ENCODE peak calls at places on chromosome 22, in eight cellular contexts. One of them, this sample, is unnamed.

GRCh38 chr22:28883917-28884753 is 763 bp downstream of the ZNRF3 start:
- DNase-seq in transverse colon: peak
- DNase-seq in heart left ventricle: peak
- DNase-seq in IMR-90: peak
- DNase-seq in ovary: peak
- DNase-seq in Peyer's patch: peak
- DNase-seq in body of pancreas: peak
- DNase-seq in HCT116: peak
- DNase-seq in this sample: no peak

GRCh38 chr22:29914165-29914564 is 31.2 kb downstream of the MTMR3 start:
- DNase-seq in transverse colon: no peak
- DNase-seq in heart left ventricle: no peak
- DNase-seq in IMR-90: peak
- DNase-seq in ovary: no peak
- DNase-seq in Peyer's patch: no peak
- DNase-seq in body of pancreas: no peak
- DNase-seq in HCT116: no peak
- DNase-seq in this sample: no peak

GRCh38 chr22:28019881-28020861 is 101.1 kb upstream of the PITPNB start:
- DNase-seq in transverse colon: peak
- DNase-seq in heart left ventricle: peak
- DNase-seq in IMR-90: peak
- DNase-seq in ovary: peak
- DNase-seq in Peyer's patch: peak
- DNase-seq in body of pancreas: peak
- DNase-seq in HCT116: peak
- DNase-seq in this sample: peak

GRCh38 chr22:35538801-35539321 is 1.8 kb upstream of the RASD2 start:
- DNase-seq in transverse colon: peak
- DNase-seq in heart left ventricle: no peak
- DNase-seq in IMR-90: no peak
- DNase-seq in ovary: no peak
- DNase-seq in Peyer's patch: no peak
- DNase-seq in body of pancreas: peak
- DNase-seq in HCT116: peak
- DNase-seq in this sample: no peak

GRCh38 chr22:41302016-41302767 is 867 bp downstream of the ZC3H7B start:
- DNase-seq in transverse colon: no peak
- DNase-seq in heart left ventricle: no peak
- DNase-seq in IMR-90: no peak
- DNase-seq in ovary: peak
- DNase-seq in Peyer's patch: no peak
- DNase-seq in body of pancreas: no peak
- DNase-seq in HCT116: no peak
- DNase-seq in this sample: no peak

GRCh38 chr22:49646876-49647275 is 180.8 kb downstream of the BRD1 start:
- DNase-seq in transverse colon: no peak
- DNase-seq in heart left ventricle: no peak
- DNase-seq in IMR-90: no peak
- DNase-seq in ovary: no peak
- DNase-seq in Peyer's patch: no peak
- DNase-seq in body of pancreas: no peak
- DNase-seq in HCT116: no peak
- DNase-seq in this sample: no peak

GRCh38 chr22:41177040-41177625 is 28.0 kb upstream of the L3MBTL2 start:
- DNase-seq in transverse colon: no peak
- DNase-seq in heart left ventricle: no peak
- DNase-seq in IMR-90: no peak
- DNase-seq in ovary: peak
- DNase-seq in Peyer's patch: no peak
- DNase-seq in body of pancreas: no peak
- DNase-seq in HCT116: no peak
- DNase-seq in this sample: no peak

GRCh38 chr22:24583221-24583971 is 9.5 kb downstream of the LRRC75B start:
- DNase-seq in transverse colon: peak
- DNase-seq in heart left ventricle: peak
- DNase-seq in IMR-90: peak
- DNase-seq in ovary: peak
- DNase-seq in Peyer's patch: no peak
- DNase-seq in body of pancreas: peak
- DNase-seq in HCT116: no peak
- DNase-seq in this sample: no peak

GRCh38 chr22:38202437-38203089 is 769 bp downstream of the MAFF start:
- DNase-seq in transverse colon: peak
- DNase-seq in heart left ventricle: peak
- DNase-seq in IMR-90: peak
- DNase-seq in ovary: peak
- DNase-seq in Peyer's patch: peak
- DNase-seq in body of pancreas: peak
- DNase-seq in HCT116: no peak
- DNase-seq in this sample: peak

GRCh38 chr22:27992294-27993165 is 73.5 kb upstream of the PITPNB start:
- DNase-seq in transverse colon: no peak
- DNase-seq in heart left ventricle: peak
- DNase-seq in IMR-90: no peak
- DNase-seq in ovary: no peak
- DNase-seq in Peyer's patch: no peak
- DNase-seq in body of pancreas: peak
- DNase-seq in HCT116: no peak
- DNase-seq in this sample: peak

GRCh38 chr22:28986366-28986765 is 75.3 kb downstream of the C22orf31 start:
- DNase-seq in transverse colon: no peak
- DNase-seq in heart left ventricle: no peak
- DNase-seq in IMR-90: no peak
- DNase-seq in ovary: no peak
- DNase-seq in Peyer's patch: no peak
- DNase-seq in body of pancreas: no peak
- DNase-seq in HCT116: no peak
- DNase-seq in this sample: no peak

GRCh38 chr22:28179392-28179791 is 260.3 kb upstream of the PITPNB start:
- DNase-seq in transverse colon: no peak
- DNase-seq in heart left ventricle: no peak
- DNase-seq in IMR-90: no peak
- DNase-seq in ovary: no peak
- DNase-seq in Peyer's patch: no peak
- DNase-seq in body of pancreas: no peak
- DNase-seq in HCT116: no peak
- DNase-seq in this sample: no peak

GRCh38 chr22:27094633-27095308 is 437.4 kb downstream of the MIAT start:
- DNase-seq in transverse colon: no peak
- DNase-seq in heart left ventricle: no peak
- DNase-seq in IMR-90: peak
- DNase-seq in ovary: no peak
- DNase-seq in Peyer's patch: no peak
- DNase-seq in body of pancreas: no peak
- DNase-seq in HCT116: no peak
- DNase-seq in this sample: no peak

GRCh38 chr22:40040927-40041326 is 46.2 kb downstream of the FAM83F start:
- DNase-seq in transverse colon: peak
- DNase-seq in heart left ventricle: peak
- DNase-seq in IMR-90: no peak
- DNase-seq in ovary: no peak
- DNase-seq in Peyer's patch: no peak
- DNase-seq in body of pancreas: no peak
- DNase-seq in HCT116: no peak
- DNase-seq in this sample: peak

GRCh38 chr22:28894320-28894719 is 10.9 kb downstream of the ZNRF3 start:
- DNase-seq in transverse colon: peak
- DNase-seq in heart left ventricle: peak
- DNase-seq in IMR-90: no peak
- DNase-seq in ovary: no peak
- DNase-seq in Peyer's patch: no peak
- DNase-seq in body of pancreas: no peak
- DNase-seq in HCT116: no peak
- DNase-seq in this sample: peak

GRCh38 chr22:19619144-19620009 is 94.9 kb upstream of the SEPTIN5 start:
- DNase-seq in transverse colon: no peak
- DNase-seq in heart left ventricle: no peak
- DNase-seq in IMR-90: no peak
- DNase-seq in ovary: no peak
- DNase-seq in Peyer's patch: peak
- DNase-seq in body of pancreas: no peak
- DNase-seq in HCT116: no peak
- DNase-seq in this sample: no peak

GRCh38 chr22:23065069-23065451 is 5.3 kb upstream of the GNAZ start:
- DNase-seq in transverse colon: no peak
- DNase-seq in heart left ventricle: no peak
- DNase-seq in IMR-90: no peak
- DNase-seq in ovary: no peak
- DNase-seq in Peyer's patch: peak
- DNase-seq in body of pancreas: no peak
- DNase-seq in HCT116: no peak
- DNase-seq in this sample: peak

GRCh38 chr22:27632451-27633295 is 168.9 kb downstream of the MN1 start:
- DNase-seq in transverse colon: no peak
- DNase-seq in heart left ventricle: peak
- DNase-seq in IMR-90: no peak
- DNase-seq in ovary: no peak
- DNase-seq in Peyer's patch: no peak
- DNase-seq in body of pancreas: peak
- DNase-seq in HCT116: no peak
- DNase-seq in this sample: no peak

GRCh38 chr22:20567371-20567847 is 60.0 kb downstream of the MED15 start:
- DNase-seq in transverse colon: no peak
- DNase-seq in heart left ventricle: no peak
- DNase-seq in IMR-90: peak
- DNase-seq in ovary: no peak
- DNase-seq in Peyer's patch: no peak
- DNase-seq in body of pancreas: no peak
- DNase-seq in HCT116: no peak
- DNase-seq in this sample: no peak

GRCh38 chr22:25745341-25746011 is 3.5 kb downstream of the MYO18B start:
- DNase-seq in transverse colon: no peak
- DNase-seq in heart left ventricle: no peak
- DNase-seq in IMR-90: peak
- DNase-seq in ovary: no peak
- DNase-seq in Peyer's patch: no peak
- DNase-seq in body of pancreas: no peak
- DNase-seq in HCT116: no peak
- DNase-seq in this sample: no peak

GRCh38 chr22:38758276-38758945 is 2.6 kb upstream of the SUN2 start:
- DNase-seq in transverse colon: no peak
- DNase-seq in heart left ventricle: no peak
- DNase-seq in IMR-90: no peak
- DNase-seq in ovary: no peak
- DNase-seq in Peyer's patch: peak
- DNase-seq in body of pancreas: no peak
- DNase-seq in HCT116: no peak
- DNase-seq in this sample: no peak

GRCh38 chr22:29129644-29130201 is 56.9 kb downstream of the KREMEN1 start:
- DNase-seq in transverse colon: no peak
- DNase-seq in heart left ventricle: peak
- DNase-seq in IMR-90: no peak
- DNase-seq in ovary: no peak
- DNase-seq in Peyer's patch: no peak
- DNase-seq in body of pancreas: no peak
- DNase-seq in HCT116: no peak
- DNase-seq in this sample: no peak

GRCh38 chr22:31148953-31149627 is 8.8 kb upstream of the PLA2G3 start:
- DNase-seq in transverse colon: peak
- DNase-seq in heart left ventricle: peak
- DNase-seq in IMR-90: peak
- DNase-seq in ovary: peak
- DNase-seq in Peyer's patch: peak
- DNase-seq in body of pancreas: peak
- DNase-seq in HCT116: peak
- DNase-seq in this sample: peak

GRCh38 chr22:37162221-37163095 is 12.7 kb upstream of the IL2RB start:
- DNase-seq in transverse colon: peak
- DNase-seq in heart left ventricle: no peak
- DNase-seq in IMR-90: no peak
- DNase-seq in ovary: no peak
- DNase-seq in Peyer's patch: peak
- DNase-seq in body of pancreas: no peak
- DNase-seq in HCT116: no peak
- DNase-seq in this sample: no peak
- TF ChIP-seq CTCF in transverse colon: no peak
- TF ChIP-seq CTCF in heart left ventricle: no peak
- TF ChIP-seq CTCF in IMR-90: no peak
- TF ChIP-seq CTCF in ovary: no peak
- TF ChIP-seq CTCF in Peyer's patch: peak
- TF ChIP-seq CTCF in body of pancreas: no peak
- TF ChIP-seq CTCF in HCT116: no peak
- TF ChIP-seq CTCF in this sample: no peak

GRCh38 chr22:21622624-21623401 is 7.0 kb downstream of the YDJC start:
- DNase-seq in transverse colon: no peak
- DNase-seq in heart left ventricle: no peak
- DNase-seq in IMR-90: no peak
- DNase-seq in ovary: no peak
- DNase-seq in Peyer's patch: no peak
- DNase-seq in body of pancreas: no peak
- DNase-seq in HCT116: no peak
- DNase-seq in this sample: no peak

GRCh38 chr22:21626073-21626734 is 3.6 kb downstream of the YDJC start:
- DNase-seq in transverse colon: no peak
- DNase-seq in heart left ventricle: no peak
- DNase-seq in IMR-90: no peak
- DNase-seq in ovary: no peak
- DNase-seq in Peyer's patch: no peak
- DNase-seq in body of pancreas: no peak
- DNase-seq in HCT116: no peak
- DNase-seq in this sample: no peak

GRCh38 chr22:21623402-21623970 is 6.3 kb downstream of the YDJC start:
- DNase-seq in transverse colon: no peak
- DNase-seq in heart left ventricle: no peak
- DNase-seq in IMR-90: no peak
- DNase-seq in ovary: no peak
- DNase-seq in Peyer's patch: no peak
- DNase-seq in body of pancreas: no peak
- DNase-seq in HCT116: no peak
- DNase-seq in this sample: no peak

GRCh38 chr22:21624880-21625791 is 4.7 kb downstream of the YDJC start:
- DNase-seq in transverse colon: no peak
- DNase-seq in heart left ventricle: no peak
- DNase-seq in IMR-90: no peak
- DNase-seq in ovary: no peak
- DNase-seq in Peyer's patch: no peak
- DNase-seq in body of pancreas: no peak
- DNase-seq in HCT116: no peak
- DNase-seq in this sample: no peak

GRCh38 chr22:21624120-21624879 is 5.5 kb downstream of the YDJC start:
- DNase-seq in transverse colon: peak
- DNase-seq in heart left ventricle: peak
- DNase-seq in IMR-90: peak
- DNase-seq in ovary: no peak
- DNase-seq in Peyer's patch: no peak
- DNase-seq in body of pancreas: no peak
- DNase-seq in HCT116: no peak
- DNase-seq in this sample: no peak
- TF ChIP-seq POLR2A in transverse colon: peak
- TF ChIP-seq POLR2A in heart left ventricle: no peak
- TF ChIP-seq POLR2A in IMR-90: no peak
- TF ChIP-seq POLR2A in ovary: no peak
- TF ChIP-seq POLR2A in Peyer's patch: no peak
- TF ChIP-seq POLR2A in body of pancreas: no peak
- TF ChIP-seq POLR2A in HCT116: no peak
- TF ChIP-seq POLR2A in this sample: no peak

GRCh38 chr22:44205713-44206645 is 25.3 kb downstream of the PARVG start:
- DNase-seq in transverse colon: no peak
- DNase-seq in heart left ventricle: no peak
- DNase-seq in IMR-90: no peak
- DNase-seq in ovary: no peak
- DNase-seq in Peyer's patch: no peak
- DNase-seq in body of pancreas: no peak
- DNase-seq in HCT116: no peak
- DNase-seq in this sample: peak
- H3K4me3 ChIP-seq in transverse colon: no peak
- H3K4me3 ChIP-seq in heart left ventricle: no peak
- H3K4me3 ChIP-seq in IMR-90: no peak
- H3K4me3 ChIP-seq in ovary: no peak
- H3K4me3 ChIP-seq in Peyer's patch: no peak
- H3K4me3 ChIP-seq in body of pancreas: no peak
- H3K4me3 ChIP-seq in HCT116: no peak
- H3K4me3 ChIP-seq in this sample: no peak

GRCh38 chr22:42357634-42358296 is 74.4 kb downstream of the NFAM1 start:
- DNase-seq in transverse colon: no peak
- DNase-seq in heart left ventricle: peak
- DNase-seq in IMR-90: no peak
- DNase-seq in ovary: no peak
- DNase-seq in Peyer's patch: no peak
- DNase-seq in body of pancreas: peak
- DNase-seq in HCT116: no peak
- DNase-seq in this sample: peak
- TF ChIP-seq CTCF in transverse colon: no peak
- TF ChIP-seq CTCF in heart left ventricle: no peak
- TF ChIP-seq CTCF in IMR-90: no peak
- TF ChIP-seq CTCF in ovary: no peak
- TF ChIP-seq CTCF in Peyer's patch: no peak
- TF ChIP-seq CTCF in body of pancreas: no peak
- TF ChIP-seq CTCF in HCT116: no peak
- TF ChIP-seq CTCF in this sample: no peak